ENCODE peak calls at places on chromosomes 3 and 15, in four cellular contexts. P, D, B and Z are unnamed samples.

GRCh38 chr3:12662593-12663310 is 1.2 kb downstream of the RAF1 start:
- DNase-seq in B (no peak), P (peak), D (no peak), Z (peak)

GRCh38 chr3:52323526-52324295 is 7.6 kb downstream of the DNAH1 start:
- DNase-seq in D (no peak), P (peak), B (no peak), Z (no peak)

GRCh38 chr3:50651875-50652529 is 22.7 kb upstream of the DOCK3 start:
- DNase-seq in P (no peak), D (no peak), B (no peak), Z (no peak)

GRCh38 chr3:80439490-80439889 is 671.7 kb upstream of the ROBO1 start:
- DNase-seq in B (no peak), D (peak), P (no peak), Z (no peak)

GRCh38 chr3:113287111-113287817 is 75.9 kb downstream of the BOC start:
- DNase-seq in D (no peak), B (no peak), P (peak), Z (peak)

GRCh38 chr15:65396283-65396964 is 18.6 kb upstream of the IGDCC3 start:
- DNase-seq in P (no peak), D (no peak), B (no peak), Z (no peak)

GRCh38 chr3:156676467-156677119 is 2.2 kb downstream of the TIPARP start:
- DNase-seq in B (no peak), D (no peak), P (peak), Z (peak)

GRCh38 chr15:76286231-76286879 is 24.9 kb downstream of the ETFA start:
- DNase-seq in P (peak), D (no peak), B (no peak), Z (no peak)

GRCh38 chr15:72196409-72197044 is 1.1 kb downstream of the GRAMD2A start:
- DNase-seq in D (no peak), B (no peak), P (peak), Z (peak)